ENCODE peak calls at places on chromosomes 7 and 10, in five cellular contexts. P, C, W, I and M are unnamed samples.

GRCh38 chr10:119208553-119208940 is 1.2 kb downstream of the GRK5 start:
- DNase-seq in P (no peak), C (no peak), W (no peak), I (peak), M (no peak)

GRCh38 chr7:100673942-100674431 is 447 bp downstream of the GNB2 start:
- DNase-seq in P (peak), C (peak), W (peak), I (no peak), M (no peak)

GRCh38 chr7:140696024-140696678 is 357 bp upstream of the NDUFB2 start:
- DNase-seq in P (peak), C (no peak), W (peak), I (peak), M (peak)

GRCh38 chr7:96314402-96315108 is 7.3 kb downstream of the SLC25A13 start:
- DNase-seq in P (peak), C (no peak), W (no peak), I (peak), M (no peak)

GRCh38 chr10:63977329-63977923 is 456.2 kb downstream of the REEP3 start:
- DNase-seq in P (peak), C (peak), W (no peak), I (peak), M (peak)

GRCh38 chr7:125670926-125671572 is 741.4 kb upstream of the POT1 start:
- DNase-seq in P (peak), C (no peak), W (no peak), I (no peak), M (no peak)

GRCh38 chr7:131208777-131209176 is 118.9 kb upstream of the MKLN1 start:
- DNase-seq in P (no peak), C (no peak), W (no peak), I (no peak), M (no peak)

GRCh38 chr10:37563107-37563714 is 294.2 kb downstream of the ZNF248 start:
- DNase-seq in P (no peak), C (no peak), W (no peak), I (no peak), M (no peak)

GRCh38 chr10:100859204-100859763 is 53.5 kb upstream of the SLF2 start:
- DNase-seq in P (no peak), C (no peak), W (no peak), I (no peak), M (no peak)

GRCh38 chr10:87585565-87586514 is 73.8 kb upstream of the PAPSS2 start:
- DNase-seq in P (peak), C (no peak), W (no peak), I (peak), M (no peak)

GRCh38 chr10:21281765-21282484 is 243.6 kb downstream of the SKIDA1 start:
- DNase-seq in P (no peak), C (no peak), W (no peak), I (no peak), M (no peak)

GRCh38 chr7:152355474-152356057 is 80.2 kb downstream of the KMT2C start:
- DNase-seq in P (no peak), C (no peak), W (no peak), I (no peak), M (no peak)

GRCh38 chr10:104501864-104502579 is 139.1 kb upstream of the SORCS3 start:
- DNase-seq in P (no peak), C (no peak), W (no peak), I (no peak), M (no peak)

GRCh38 chr10:119253433-119254174 is 46.2 kb downstream of the GRK5 start:
- DNase-seq in P (peak), C (no peak), W (no peak), I (peak), M (no peak)

GRCh38 chr7:100890640-100891521 is 1.4 kb upstream of the UFSP1 start:
- DNase-seq in P (no peak), C (peak), W (no peak), I (no peak), M (no peak)

GRCh38 chr10:127151541-127151940 is 44.9 kb downstream of the INSYN2A start:
- DNase-seq in P (peak), C (no peak), W (no peak), I (peak), M (no peak)

GRCh38 chr10:93437000-93437945 is 44.9 kb downstream of the MYOF start:
- DNase-seq in P (peak), C (no peak), W (peak), I (peak), M (peak)